ENCODE peak calls at places on chromosomes 4 and X, in eight cellular contexts. F is hippocampal formation; Y is foreskin fibroblast; G is NCI-H1105; I is GM06990; W is RKO; Q is A172; X is NK-92 treated with Interleukin-12 subunit alpha and Interleukin-12 subunit beta, amount 100 ng/mL, for 24 hours. L is an unnamed sample.

GRCh38 chrX:111652719-111653118 is 28.3 kb upstream of the ALG13 start:
- DNase-seq in X (no peak), I (no peak), Y (no peak), F (no peak), Q (no peak), W (peak; percentile 41), G (no peak), L (no peak)

GRCh38 chr4:177182156-177182555 is 127.5 kb upstream of the NEIL3 start:
- DNase-seq in W (no peak), Q (no peak), Y (peak; percentile 68), G (no peak), F (no peak), X (no peak), I (no peak), L (no peak)

GRCh38 chr4:83232087-83232486 is 52.5 kb downstream of the COQ2 start:
- DNase-seq in Q (no peak), F (no peak), Y (no peak), I (no peak), G (no peak), W (no peak), X (no peak), L (no peak)

GRCh38 chrX:97672138-97672537 is 788.4 kb downstream of the RPA4 start:
- DNase-seq in Y (no peak), Q (no peak), G (peak; percentile 72), I (no peak), W (no peak), F (no peak), X (no peak), L (no peak)

GRCh38 chr4:101153653-101154052 is 193.7 kb downstream of the PPP3CA start:
- DNase-seq in Y (no peak), X (no peak), I (no peak), G (no peak), W (no peak), F (no peak), Q (no peak), L (no peak)

GRCh38 chrX:15293471-15293870 is 22.0 kb downstream of the ASB11 start:
- DNase-seq in Y (no peak), G (no peak), F (no peak), I (no peak), X (no peak), W (no peak), Q (no peak), L (no peak)

GRCh38 chr4:48801739-48802138 is 21.7 kb upstream of the FRYL start:
- DNase-seq in I (no peak), Q (peak; percentile 8), Y (no peak), W (no peak), F (no peak), G (no peak), X (no peak), L (no peak)

GRCh38 chr4:17097369-17097768 is 198.9 kb upstream of the LDB2 start:
- DNase-seq in I (no peak), Q (no peak), X (no peak), W (no peak), F (no peak), Y (no peak), G (no peak), L (no peak)

GRCh38 chrX:125003746-125004446 is 315.8 kb upstream of the TEX13C start:
- DNase-seq in G (no peak), X (no peak), Y (no peak), F (no peak), Q (no peak), I (no peak), W (no peak), L (no peak)

GRCh38 chrX:103628386-103629290 is at the start of gene TCEAL1:
- DNase-seq in Y (no peak), G (peak; percentile 52), Q (no peak), F (peak; percentile 35), W (peak; percentile 68), X (no peak), I (peak; percentile 48), L (no peak)

GRCh38 chr4:16011173-16011572 is 48.2 kb upstream of the FGFBP2 start:
- DNase-seq in F (no peak), G (no peak), X (no peak), Q (no peak), W (no peak), Y (no peak), I (no peak), L (no peak)

GRCh38 chr4:6852582-6852981 is 57.0 kb upstream of the TBC1D14 start:
- DNase-seq in G (no peak), W (no peak), F (no peak), Q (peak; percentile 1), I (no peak), Y (no peak), X (no peak), L (no peak)

GRCh38 chrX:111372065-111372464 is 39.9 kb downstream of the DCX start:
- DNase-seq in X (no peak), F (no peak), W (no peak), I (no peak), Q (no peak), G (no peak), Y (no peak), L (no peak)

GRCh38 chrX:50081282-50081955 is 119.4 kb downstream of the AKAP4 start:
- DNase-seq in F (no peak), Q (no peak), W (peak; percentile 5), I (no peak), Y (peak; percentile 4), X (no peak), G (peak; percentile 4), L (no peak)

GRCh38 chr4:173500841-173501591 is 29.0 kb downstream of the HAND2 start:
- DNase-seq in Q (no peak), G (no peak), I (no peak), X (no peak), F (no peak), Y (no peak), W (no peak), L (no peak)

GRCh38 chr4:175511861-175512260 is 300.2 kb downstream of the GPM6A start:
- DNase-seq in Y (no peak), W (no peak), X (no peak), Q (no peak), G (no peak), F (no peak), I (no peak), L (no peak)

GRCh38 chr4:152673489-152673888 is 6.3 kb downstream of the TMEM154 start:
- DNase-seq in W (no peak), Y (no peak), G (no peak), F (no peak), X (no peak), I (no peak), Q (no peak), L (no peak)

GRCh38 chrX:10006086-10006485 is 38.9 kb downstream of the CLDN34 start:
- DNase-seq in F (no peak), W (no peak), Y (no peak), Q (no peak), I (no peak), G (no peak), X (no peak), L (no peak)

GRCh38 chr4:169079942-169080827 is 70.1 kb upstream of the CBR4 start:
- DNase-seq in F (no peak), G (no peak), W (no peak), I (peak; percentile 59), X (no peak), Q (peak; percentile 81), Y (peak; percentile 59), L (no peak)

GRCh38 chr4:123699823-123700822 is 303.5 kb downstream of the SPRY1 start:
- DNase-seq in Y (peak; percentile 84), F (peak; percentile 32), Q (peak; percentile 62), G (no peak), I (no peak), W (no peak), X (no peak), L (peak; percentile 81)

GRCh38 chr4:176492648-176493302 is 173.0 kb downstream of the SPCS3 start:
- DNase-seq in Y (no peak), X (no peak), Q (peak; percentile 48), I (peak; percentile 31), W (peak; percentile 15), F (no peak), G (no peak), L (peak; percentile 61)

GRCh38 chrX:36867143-36867542 is 141.0 kb upstream of the FAM47C start:
- DNase-seq in W (peak; percentile 52), Y (no peak), X (no peak), G (no peak), F (peak; percentile 45), I (no peak), Q (peak; percentile 30), L (no peak)

GRCh38 chr4:2583092-2583491 is 46.6 kb downstream of the FAM193A start:
- DNase-seq in Y (no peak), I (no peak), Q (no peak), F (no peak), G (no peak), W (no peak), X (no peak), L (no peak)

GRCh38 chr4:75930152-75930551 is 10.7 kb downstream of the NAAA start:
- DNase-seq in W (no peak), Y (no peak), F (no peak), X (no peak), G (no peak), I (no peak), Q (no peak), L (no peak)

GRCh38 chr4:18406220-18406619 is 384.7 kb upstream of the LCORL start:
- DNase-seq in F (no peak), G (no peak), Q (no peak), Y (no peak), X (no peak), W (no peak), I (no peak), L (no peak)

L was measured in kidney glomerular epithelial cell.